ENCODE peak calls at places on chromosomes 4 and X, in nine cellular contexts. D, B, V, C, Q, X, H, L and P are unnamed samples.

GRCh38 chrX:19190902-19191301 is 68.6 kb upstream of the ADGRG2 start:
- DNase-seq in D (no peak), B (no peak), V (no peak), C (no peak), Q (no peak), X (no peak), H (no peak), L (no peak), P (no peak)

GRCh38 chr4:119939066-119939995 is 127.3 kb downstream of the MAD2L1 start:
- DNase-seq in D (no peak), B (peak; percentile 66), V (no peak), C (no peak), Q (no peak), X (no peak), H (no peak), L (no peak), P (no peak)

GRCh38 chr4:68927165-68927564 is 24.4 kb downstream of the UGT2A3 start:
- DNase-seq in D (no peak), B (no peak), V (no peak), C (no peak), Q (no peak), X (no peak), H (no peak), L (no peak), P (no peak)

GRCh38 chr4:132493476-132493875 is 655.6 kb upstream of the PCDH10 start:
- DNase-seq in D (no peak), B (no peak), V (no peak), C (no peak), Q (no peak), X (no peak), H (no peak), L (no peak), P (no peak)

GRCh38 chr4:150209140-150209829 is 131.0 kb downstream of the DCLK2 start:
- DNase-seq in D (peak; percentile 82), B (peak; percentile 71), V (no peak), C (peak; percentile 45), Q (no peak), X (peak; percentile 52), H (peak; percentile 80), L (peak; percentile 41), P (peak; percentile 69)

GRCh38 chrX:10579018-10579752 is 41.2 kb downstream of the MID1 start:
- DNase-seq in D (no peak), B (peak; percentile 78), V (no peak), C (no peak), Q (no peak), X (no peak), H (no peak), L (peak; percentile 62), P (no peak)

GRCh38 chr4:175562537-175562936 is 249.5 kb downstream of the GPM6A start:
- DNase-seq in D (no peak), B (no peak), V (no peak), C (no peak), Q (no peak), X (no peak), H (no peak), L (no peak), P (no peak)

GRCh38 chr4:3659131-3659530 is 107.1 kb upstream of the ADRA2C start:
- DNase-seq in D (no peak), B (no peak), V (no peak), C (no peak), Q (no peak), X (no peak), H (no peak), L (no peak), P (no peak)

DNA sequence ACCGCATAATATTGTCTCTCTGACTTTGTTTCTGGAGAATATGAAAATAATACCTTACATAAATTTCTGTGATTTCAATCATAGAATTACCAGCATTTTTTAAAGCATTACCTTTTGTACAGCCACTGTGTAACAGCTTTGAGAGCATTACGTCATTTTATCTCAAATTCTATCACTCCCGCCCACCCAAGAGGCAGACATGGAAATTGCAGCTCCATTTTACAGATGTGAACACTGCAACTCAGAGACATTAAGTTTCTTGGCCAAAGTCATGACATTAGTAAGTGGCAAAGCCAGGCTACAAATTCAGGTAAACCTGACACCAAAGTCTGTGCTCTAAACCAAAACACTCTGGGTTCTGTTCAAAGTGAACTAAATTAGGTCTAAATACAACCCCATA is 33.6 kb upstream of the KDR start:
- DNase-seq in D (no peak), B (no peak), V (no peak), C (no peak), Q (no peak), X (no peak), H (no peak), L (no peak), P (no peak)
- TF ChIP-seq CTCF in D (no peak), B (no peak), V (no peak), C (no peak), Q (no peak), X (no peak), H (no peak), L (no peak), P (no peak)

GRCh38 chr4:6928067-6928466 is 18.4 kb downstream of the TBC1D14 start:
- DNase-seq in D (no peak), B (no peak), V (no peak), C (no peak), Q (no peak), X (no peak), H (no peak), L (no peak), P (no peak)

GRCh38 chr4:6926081-6926480 is 16.5 kb downstream of the TBC1D14 start:
- DNase-seq in D (no peak), B (no peak), V (no peak), C (no peak), Q (no peak), X (no peak), H (no peak), L (no peak), P (no peak)

GRCh38 chr4:6929339-6929734 is 19.7 kb downstream of the TBC1D14 start:
- DNase-seq in D (no peak), B (no peak), V (no peak), C (no peak), Q (no peak), X (no peak), H (no peak), L (no peak), P (no peak)

GRCh38 chr4:6925357-6925836 is 15.8 kb downstream of the TBC1D14 start:
- DNase-seq in D (no peak), B (no peak), V (no peak), C (no peak), Q (no peak), X (no peak), H (no peak), L (no peak), P (no peak)

DNA sequence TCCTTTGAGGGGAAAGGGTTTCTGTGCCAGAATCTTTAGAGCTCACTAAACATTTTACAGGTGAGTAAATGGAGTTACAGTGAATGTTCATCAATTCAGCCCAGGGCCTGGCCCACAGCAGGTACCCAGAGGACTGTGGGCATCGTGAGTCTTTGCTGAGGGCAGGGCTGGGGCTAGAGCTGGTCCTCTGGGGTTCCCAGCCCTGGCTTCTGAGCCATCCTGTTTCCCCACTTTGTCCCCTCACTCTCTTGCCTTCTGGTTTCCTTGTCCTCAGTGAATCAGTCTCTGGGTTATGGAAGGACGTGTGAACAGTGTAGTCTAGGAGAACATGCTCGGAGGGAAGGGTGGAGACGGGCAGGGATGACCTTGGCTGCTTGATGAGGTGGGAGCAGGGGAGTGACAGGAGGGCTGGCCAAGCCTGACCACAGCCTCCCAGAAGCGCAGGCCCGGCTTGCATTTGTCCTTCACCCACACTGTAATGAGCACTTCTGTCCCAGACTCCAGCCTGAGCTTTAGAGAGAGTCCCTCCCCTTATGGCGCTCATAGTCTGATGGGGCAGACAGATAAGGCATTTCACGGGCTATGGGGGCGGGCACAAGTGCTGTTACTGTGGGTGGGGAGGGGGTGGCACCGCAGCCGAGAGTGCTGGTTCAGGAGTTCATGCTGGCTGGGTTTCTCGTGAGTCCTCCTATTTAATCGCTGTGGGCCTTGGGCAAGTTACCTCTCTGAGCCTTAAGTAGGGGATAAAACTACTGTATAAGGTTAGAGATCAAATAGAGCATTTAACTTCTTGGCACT is 17.3 kb downstream of the TBC1D14 start:
- DNase-seq in D (no peak), B (peak; percentile 60), V (no peak), C (peak; percentile 56), Q (peak; percentile 92), X (no peak), H (no peak), L (peak; percentile 96), P (peak; percentile 87)
- TF ChIP-seq POLR2A in D (no peak), B (no peak), V (peak; percentile 18), C (no peak), Q (peak; percentile 65), X (no peak), H (no peak), L (no peak), P (peak; percentile 79)

GRCh38 chr4:7771541-7772507 is 167.8 kb downstream of the AFAP1 start:
- DNase-seq in D (no peak), B (no peak), V (no peak), C (no peak), Q (peak; percentile 37), X (no peak), H (no peak), L (no peak), P (peak; percentile 66)

GRCh38 chr4:7769308-7769841 is 170.3 kb downstream of the AFAP1 start:
- DNase-seq in D (no peak), B (no peak), V (peak; percentile 49), C (no peak), Q (no peak), X (no peak), H (no peak), L (no peak), P (no peak)

GRCh38 chr4:7771056-7771455 is 168.6 kb downstream of the AFAP1 start:
- DNase-seq in D (no peak), B (no peak), V (peak; percentile 50), C (no peak), Q (no peak), X (no peak), H (no peak), L (no peak), P (no peak)

GRCh38 chr4:7769936-7770674 is 169.6 kb downstream of the AFAP1 start:
- DNase-seq in D (no peak), B (peak; percentile 25), V (peak; percentile 58), C (no peak), Q (peak; percentile 38), X (peak; percentile 33), H (no peak), L (peak; percentile 53), P (no peak)

DNA sequence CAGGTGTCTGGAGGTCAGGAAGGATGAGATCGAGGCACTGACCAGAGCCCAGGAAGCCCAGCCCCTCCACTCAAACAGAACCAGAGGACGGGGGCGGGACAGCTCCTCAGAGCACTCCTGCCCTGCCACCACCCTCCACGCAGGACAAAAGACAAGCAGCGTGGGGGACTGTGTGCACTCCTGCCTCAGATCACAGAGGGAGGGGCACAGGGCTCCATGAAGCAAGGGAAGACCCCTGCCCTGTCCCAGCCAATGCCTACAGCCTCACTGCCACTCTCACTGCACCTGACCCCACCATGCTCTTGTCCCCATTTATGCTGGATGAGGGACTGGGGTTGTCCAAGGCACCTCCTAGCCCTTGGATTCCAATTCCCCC is 169.0 kb downstream of the AFAP1 start:
- DNase-seq in D (no peak), B (no peak), V (no peak), C (no peak), Q (peak; percentile 42), X (no peak), H (no peak), L (no peak), P (no peak)
- TF ChIP-seq CTCF in D (no peak), B (no peak), V (no peak), C (no peak), Q (no peak), X (no peak), H (no peak), L (no peak), P (no peak)

DNA sequence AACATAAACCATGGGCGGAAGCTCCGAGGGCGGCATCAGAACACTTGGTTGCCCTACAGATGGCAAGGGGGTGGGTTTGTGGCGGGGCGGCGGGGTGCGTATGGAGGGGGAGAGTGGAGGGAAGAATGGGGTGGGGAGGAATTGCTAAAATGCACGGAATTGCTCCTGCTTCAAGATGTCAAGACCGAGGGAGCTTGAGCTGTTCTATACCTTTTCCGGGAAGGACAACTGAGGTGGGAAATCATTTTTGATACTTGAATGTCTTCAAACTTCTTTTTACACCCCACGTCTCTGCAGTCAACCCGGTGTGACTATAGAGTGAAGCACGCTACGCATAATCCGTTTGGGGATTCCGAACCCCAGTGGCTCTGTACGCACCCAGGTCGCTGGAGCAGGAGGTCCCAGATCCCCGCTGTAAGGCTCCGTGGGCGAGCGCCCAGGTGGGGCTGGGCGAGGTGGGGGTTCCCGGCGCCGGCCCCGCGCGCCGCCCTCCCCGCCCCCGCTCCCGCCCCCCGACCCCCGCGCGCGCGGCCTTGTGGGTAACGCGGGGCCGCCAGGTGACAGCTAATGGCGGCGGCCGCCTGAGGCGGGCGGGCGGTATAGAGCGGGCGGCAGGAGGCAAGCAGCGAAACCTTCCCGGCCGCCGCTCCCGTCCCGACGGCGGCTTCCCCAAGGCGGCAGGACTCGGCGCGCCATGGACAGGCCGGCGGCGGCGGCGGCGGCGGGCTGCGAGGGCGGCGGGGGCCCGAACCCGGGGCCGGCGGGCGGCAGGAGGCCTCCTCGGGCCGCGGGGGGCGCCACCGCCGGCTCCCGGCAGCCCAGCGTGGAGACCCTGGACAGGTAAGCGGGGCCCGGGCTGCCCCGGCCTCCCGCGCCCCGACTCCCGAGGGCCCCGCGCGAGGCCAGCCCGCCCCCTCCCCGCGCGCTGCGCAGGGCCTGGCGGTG is at the start of gene MTMR1:
- DNase-seq in D (peak; percentile 63), B (no peak), V (peak; percentile 90), C (peak; percentile 44), Q (peak; percentile 58), X (peak; percentile 33), H (no peak), L (no peak), P (peak; percentile 42)
- TF ChIP-seq POLR2A in D (peak; percentile 35), B (peak; percentile 40), V (peak; percentile 29), C (no peak), Q (no peak), X (peak; percentile 17), H (no peak), L (no peak), P (no peak)